ENCODE peak calls at places on chromosomes 5 and 9, in ten cellular contexts. F is endodermal cell; C is psoas muscle; H is heart left ventricle; I is left ventricle myocardium inferior; O is GM12865; M is breast epithelium; T is tibial nerve; N is fibroblast of lung; W is CD8-positive, alpha-beta T cell. G is an unnamed sample.

GRCh38 chr9:122777052-122777451 is 11.7 kb upstream of the OR5C1 start:
- DNase-seq in F (no peak), C (no peak), H (no peak), I (no peak), O (no peak), M (no peak), T (no peak), N (no peak), W (no peak), G (no peak)

GRCh38 chr5:116573279-116573616 is 1.4 kb downstream of the SEMA6A start:
- DNase-seq in F (peak), C (peak), H (peak), I (peak), O (peak), M (peak), T (no peak), N (no peak), W (no peak), G (no peak)

GRCh38 chr5:53508125-53508524 is 27.7 kb downstream of the FST start:
- DNase-seq in F (no peak), C (no peak), H (no peak), I (no peak), O (no peak), M (no peak), T (no peak), N (no peak), W (no peak), G (peak)

GRCh38 chr5:168786142-168786541 is 207.0 kb upstream of the PANK3 start:
- DNase-seq in F (peak), C (no peak), H (no peak), I (no peak), O (no peak), M (no peak), T (no peak), N (no peak), W (no peak), G (no peak)

GRCh38 chr9:95383845-95384244 is 66.3 kb upstream of the FANCC start:
- DNase-seq in F (no peak), C (no peak), H (no peak), I (no peak), O (no peak), M (no peak), T (no peak), N (no peak), W (no peak), G (peak)

GRCh38 chr5:133199366-133199901 is 147.6 kb downstream of the HSPA4 start:
- DNase-seq in F (no peak), C (no peak), H (no peak), I (no peak), O (no peak), M (no peak), T (no peak), N (no peak), W (no peak), G (no peak)

GRCh38 chr9:132163876-132164603 is 2.2 kb downstream of the NTNG2 start:
- DNase-seq in F (peak), C (no peak), H (no peak), I (no peak), O (no peak), M (no peak), T (no peak), N (no peak), W (no peak), G (no peak)

GRCh38 chr5:38809388-38810359 is 36.1 kb upstream of the OSMR start:
- DNase-seq in F (peak), C (peak), H (peak), I (peak), O (peak), M (peak), T (peak), N (peak), W (no peak), G (peak)

GRCh38 chr9:73183917-73184861 is 32.5 kb downstream of the ANXA1 start:
- DNase-seq in F (no peak), C (no peak), H (no peak), I (no peak), O (peak), M (no peak), T (no peak), N (peak), W (no peak), G (peak)

GRCh38 chr5:137743031-137743640 is 7.2 kb upstream of the KLHL3 start:
- DNase-seq in F (peak), C (no peak), H (peak), I (no peak), O (peak), M (no peak), T (peak), N (peak), W (peak), G (peak)
- TF ChIP-seq CTCF in F (peak), C (peak), H (peak), I (peak), O (peak), M (peak), T (peak), N (peak), W (peak), G (peak)

GRCh38 chr5:103499236-103499635 is 63.4 kb downstream of the NUDT12 start:
- DNase-seq in F (no peak), C (no peak), H (no peak), I (no peak), O (no peak), M (no peak), T (no peak), N (no peak), W (no peak), G (no peak)
- H3K4me3 ChIP-seq in F (no peak), C (peak), H (no peak), I (no peak), O (no peak), M (no peak), T (no peak), N (no peak), W (no peak), G (no peak)

DNA sequence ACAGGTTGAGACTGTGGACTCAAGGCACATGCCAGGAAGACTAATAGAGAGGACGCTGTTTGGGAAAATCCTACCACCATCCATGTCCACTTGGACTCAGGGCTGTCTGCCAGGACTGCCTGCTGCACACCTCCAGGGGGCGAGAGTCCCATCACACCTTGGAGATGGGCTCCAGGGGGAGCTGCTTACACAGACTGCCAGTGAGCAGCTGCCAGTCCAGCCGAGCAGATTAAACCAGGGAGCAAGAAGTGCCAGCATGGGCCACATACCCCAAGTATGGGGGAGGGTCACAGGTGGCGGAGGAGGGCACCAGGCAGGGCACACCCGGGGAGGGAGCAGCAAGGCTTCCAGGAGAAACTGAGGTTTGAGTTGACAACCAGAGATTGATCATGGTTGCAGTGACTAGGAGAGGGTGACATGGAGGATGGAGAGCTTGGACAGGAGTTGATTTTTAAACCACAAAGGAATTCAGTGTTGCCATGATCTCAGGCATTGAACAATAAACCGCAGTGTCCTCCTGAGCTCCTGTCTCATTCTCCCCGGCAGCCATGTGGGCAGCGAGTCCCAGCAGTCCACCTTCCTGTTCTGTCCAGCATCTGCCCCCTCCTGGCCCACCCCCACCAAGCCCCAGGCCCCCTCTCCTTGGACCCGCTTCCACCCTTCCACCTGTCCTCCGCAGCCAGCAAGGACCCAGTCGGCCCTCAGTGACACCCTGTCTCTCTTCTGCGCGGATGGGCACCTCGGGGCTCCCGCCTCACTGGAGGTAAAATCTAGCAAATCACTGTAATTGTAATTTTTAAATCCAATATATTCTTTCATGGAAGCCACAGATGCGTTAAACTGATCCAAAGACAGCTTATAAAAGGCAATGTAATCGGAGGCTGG is 3.1 kb upstream of the VAV2 start:
- DNase-seq in F (no peak), C (no peak), H (no peak), I (no peak), O (peak), M (no peak), T (no peak), N (no peak), W (no peak), G (no peak)
- TF ChIP-seq CTCF in F (no peak), C (no peak), H (no peak), I (no peak), O (peak), M (no peak), T (no peak), N (peak), W (no peak), G (peak)

GRCh38 chr5:5293029-5293428 is 129.4 kb upstream of the ICE1 start:
- DNase-seq in F (peak), C (no peak), H (no peak), I (no peak), O (no peak), M (no peak), T (no peak), N (no peak), W (no peak), G (no peak)

GRCh38 chr5:5289537-5289936 is 132.9 kb upstream of the ICE1 start:
- DNase-seq in F (no peak), C (no peak), H (no peak), I (no peak), O (no peak), M (no peak), T (no peak), N (no peak), W (no peak), G (no peak)

GRCh38 chr5:5294429-5294828 is 128.0 kb upstream of the ICE1 start:
- DNase-seq in F (no peak), C (no peak), H (no peak), I (no peak), O (no peak), M (no peak), T (no peak), N (no peak), W (no peak), G (no peak)

GRCh38 chr5:5290674-5291334 is 131.7 kb upstream of the ICE1 start:
- DNase-seq in F (no peak), C (no peak), H (no peak), I (no peak), O (no peak), M (no peak), T (no peak), N (no peak), W (no peak), G (no peak)

GRCh38 chr5:5291357-5291756 is 131.1 kb upstream of the ICE1 start:
- DNase-seq in F (no peak), C (no peak), H (peak), I (no peak), O (no peak), M (no peak), T (no peak), N (no peak), W (no peak), G (no peak)
- H3K4me3 ChIP-seq in F (no peak), C (no peak), H (no peak), I (no peak), O (no peak), M (no peak), T (no peak), N (no peak), W (no peak), G (no peak)

DNA sequence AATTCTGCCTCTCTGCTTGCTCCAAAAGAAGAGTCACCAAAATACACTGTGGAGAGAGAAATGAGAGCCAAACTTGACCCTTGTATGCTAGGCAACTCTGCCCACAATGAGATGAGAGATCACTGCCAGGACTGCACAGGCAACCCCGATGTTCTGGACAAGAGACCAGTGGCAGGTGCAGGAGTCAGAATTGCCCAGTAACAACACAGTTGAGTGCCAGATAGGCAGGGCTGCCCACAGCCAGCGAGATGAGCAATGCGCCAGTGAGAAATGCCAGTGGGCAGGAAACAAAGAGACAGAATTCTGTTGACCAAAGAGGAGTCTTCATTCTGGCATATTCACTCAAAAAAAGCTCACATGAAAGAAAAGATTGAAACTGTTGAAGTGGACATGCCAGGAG is 570.7 kb downstream of the CAAP1 start:
- DNase-seq in F (no peak), C (no peak), H (no peak), I (no peak), O (no peak), M (no peak), T (no peak), N (no peak), W (no peak), G (no peak)
- TF ChIP-seq CTCF in F (no peak), C (no peak), H (no peak), I (no peak), O (no peak), M (no peak), T (no peak), N (no peak), W (no peak), G (no peak)

GRCh38 chr9:114419796-114420195 is 32.0 kb upstream of the AKNA start:
- DNase-seq in F (no peak), C (no peak), H (no peak), I (no peak), O (no peak), M (no peak), T (no peak), N (no peak), W (no peak), G (no peak)

GRCh38 chr9:114421147-114421546 is 33.4 kb upstream of the AKNA start:
- DNase-seq in F (no peak), C (no peak), H (no peak), I (no peak), O (no peak), M (no peak), T (no peak), N (no peak), W (no peak), G (no peak)

GRCh38 chr9:114416290-114416689 is 28.5 kb upstream of the AKNA start:
- DNase-seq in F (no peak), C (no peak), H (no peak), I (no peak), O (no peak), M (no peak), T (no peak), N (no peak), W (no peak), G (no peak)

GRCh38 chr9:114417511-114417910 is 29.7 kb upstream of the AKNA start:
- DNase-seq in F (no peak), C (no peak), H (no peak), I (no peak), O (no peak), M (no peak), T (no peak), N (peak), W (no peak), G (peak)

DNA sequence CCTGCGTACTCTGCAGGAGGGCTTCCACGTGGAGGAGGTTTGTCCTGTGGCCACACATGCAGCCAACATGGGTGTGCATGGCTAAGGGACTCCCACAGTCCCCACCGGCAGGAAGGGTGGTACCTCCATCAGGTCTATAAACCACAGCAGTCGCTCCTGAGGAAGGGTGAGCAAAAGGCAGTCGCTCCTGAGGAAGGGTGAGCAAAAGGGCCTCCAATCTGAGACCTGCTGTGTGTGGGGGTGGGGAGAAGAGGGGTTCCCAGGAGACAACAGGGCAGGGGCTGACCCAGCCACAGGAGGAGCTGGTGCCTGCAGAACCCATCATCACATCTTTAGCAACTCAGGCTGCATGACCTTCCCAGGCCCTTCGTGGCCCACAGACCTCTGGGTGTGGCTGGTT is 30.3 kb upstream of the AKNA start:
- DNase-seq in F (no peak), C (no peak), H (no peak), I (no peak), O (no peak), M (no peak), T (no peak), N (no peak), W (no peak), G (no peak)
- H3K4me3 ChIP-seq in F (no peak), C (no peak), H (no peak), I (no peak), O (no peak), M (no peak), T (no peak), N (no peak), W (no peak), G (no peak)

GRCh38 chr9:33106827-33107621 is 30.6 kb upstream of the SMU1 start:
- DNase-seq in F (peak), C (peak), H (peak), I (peak), O (no peak), M (peak), T (no peak), N (peak), W (no peak), G (peak)
- TF ChIP-seq CTCF in F (no peak), C (no peak), H (no peak), I (no peak), O (no peak), M (no peak), T (no peak), N (no peak), W (no peak), G (peak)

DNA sequence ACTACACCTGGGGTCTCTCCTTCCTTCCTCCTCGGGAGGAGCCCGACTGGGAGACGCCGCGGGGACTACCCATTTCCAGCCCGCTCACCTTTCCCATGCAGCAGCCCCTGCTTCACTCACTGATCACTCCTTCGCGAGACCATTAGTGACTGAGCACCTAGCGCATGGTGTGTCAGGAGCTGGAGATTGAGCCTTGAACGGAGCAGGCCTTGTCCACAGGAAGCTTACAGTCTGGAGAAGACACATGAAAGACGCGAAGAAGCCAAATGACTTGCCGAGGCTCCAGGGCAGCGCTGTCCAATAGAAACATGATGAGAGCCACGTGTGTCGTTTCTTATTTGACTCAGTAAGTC is 283 bp upstream of the CFAP90 start:
- DNase-seq in F (no peak), C (no peak), H (no peak), I (no peak), O (no peak), M (no peak), T (no peak), N (no peak), W (no peak), G (no peak)
- H3K4me3 ChIP-seq in F (peak), C (peak), H (peak), I (peak), O (no peak), M (peak), T (peak), N (no peak), W (no peak), G (no peak)

GRCh38 chr5:167245871-167246270 is 1045.6 kb upstream of the WWC1 start:
- DNase-seq in F (peak), C (no peak), H (no peak), I (no peak), O (no peak), M (no peak), T (no peak), N (no peak), W (no peak), G (no peak)

GRCh38 chr5:167241436-167242067 is 1049.9 kb upstream of the WWC1 start:
- DNase-seq in F (no peak), C (no peak), H (no peak), I (no peak), O (no peak), M (no peak), T (no peak), N (no peak), W (no peak), G (no peak)

GRCh38 chr5:167248262-167248661 is 1043.2 kb upstream of the WWC1 start:
- DNase-seq in F (no peak), C (no peak), H (no peak), I (no peak), O (no peak), M (no peak), T (no peak), N (no peak), W (no peak), G (no peak)

DNA sequence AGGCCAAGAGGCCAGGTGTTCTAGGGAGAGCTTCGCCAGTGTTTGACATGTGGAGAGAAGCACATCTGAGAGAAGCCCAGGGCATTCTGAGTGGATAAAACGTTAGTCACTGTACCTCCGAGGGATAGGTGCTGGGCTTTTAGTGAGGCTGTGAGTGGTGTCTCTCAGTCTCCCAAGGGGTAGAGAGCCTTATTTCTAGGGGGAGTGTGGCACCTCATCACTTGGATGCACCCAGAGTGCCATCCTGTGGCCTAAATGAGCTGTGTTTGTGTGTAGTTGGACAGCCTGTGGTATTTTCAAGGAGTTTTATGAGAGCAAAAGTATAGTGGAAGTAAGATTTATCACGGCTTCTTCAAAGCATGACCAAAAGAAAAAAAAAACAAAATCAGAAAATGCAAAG is 1046.9 kb upstream of the WWC1 start:
- DNase-seq in F (peak), C (no peak), H (no peak), I (no peak), O (no peak), M (no peak), T (no peak), N (peak), W (no peak), G (no peak)
- TF ChIP-seq CTCF in F (peak), C (no peak), H (no peak), I (no peak), O (no peak), M (no peak), T (no peak), N (peak), W (no peak), G (no peak)